ENCODE peak calls at places on chromosomes 1 and 21, in ten cellular contexts. One of them, this sample, is unnamed.

GRCh38 chr1:192256674-192257334 is 60.0 kb upstream of the RGS21 start:
- DNase-seq in activated naive CD4-positive, alpha-beta T cell: no peak
- DNase-seq in Kasumi-1: no peak
- DNase-seq in activated T-cell treated with anti-CD3 and anti-CD28 coated beads for 24 hours: no peak
- DNase-seq in stimulated activated CD4-positive, alpha-beta T cell treated with anti-CD3 and anti-CD28 coated beads, Interleukin-4, amount 100 ng/mL, for 24 hours: no peak
- DNase-seq in H54: no peak
- DNase-seq in Panc1: no peak
- DNase-seq in C1 segment of cervical spinal cord: no peak
- DNase-seq in EH: no peak
- DNase-seq in activated gamma-delta T cell treated with Interleukin-2 at 50 U/mL for 16 hours: no peak
- DNase-seq in this sample: no peak

GRCh38 chr1:154607084-154607747 is 770 bp downstream of the ADAR start:
- DNase-seq in activated naive CD4-positive, alpha-beta T cell: no peak
- DNase-seq in Kasumi-1: peak; percentile 28
- DNase-seq in activated T-cell treated with anti-CD3 and anti-CD28 coated beads for 24 hours: no peak
- DNase-seq in stimulated activated CD4-positive, alpha-beta T cell treated with anti-CD3 and anti-CD28 coated beads, Interleukin-4, amount 100 ng/mL, for 24 hours: no peak
- DNase-seq in H54: no peak
- DNase-seq in Panc1: no peak
- DNase-seq in C1 segment of cervical spinal cord: no peak
- DNase-seq in EH: peak; percentile 74
- DNase-seq in activated gamma-delta T cell treated with Interleukin-2 at 50 U/mL for 16 hours: peak; percentile 6
- DNase-seq in this sample: no peak

GRCh38 chr1:82451191-82451590 is 650.5 kb downstream of the ADGRL2 start:
- DNase-seq in activated naive CD4-positive, alpha-beta T cell: no peak
- DNase-seq in Kasumi-1: no peak
- DNase-seq in activated T-cell treated with anti-CD3 and anti-CD28 coated beads for 24 hours: no peak
- DNase-seq in stimulated activated CD4-positive, alpha-beta T cell treated with anti-CD3 and anti-CD28 coated beads, Interleukin-4, amount 100 ng/mL, for 24 hours: no peak
- DNase-seq in H54: no peak
- DNase-seq in Panc1: no peak
- DNase-seq in C1 segment of cervical spinal cord: no peak
- DNase-seq in EH: no peak
- DNase-seq in activated gamma-delta T cell treated with Interleukin-2 at 50 U/mL for 16 hours: no peak
- DNase-seq in this sample: no peak

GRCh38 chr1:190478193-190479007 is 736 bp upstream of the BRINP3 start:
- DNase-seq in activated naive CD4-positive, alpha-beta T cell: no peak
- DNase-seq in Kasumi-1: no peak
- DNase-seq in activated T-cell treated with anti-CD3 and anti-CD28 coated beads for 24 hours: no peak
- DNase-seq in stimulated activated CD4-positive, alpha-beta T cell treated with anti-CD3 and anti-CD28 coated beads, Interleukin-4, amount 100 ng/mL, for 24 hours: no peak
- DNase-seq in H54: no peak
- DNase-seq in Panc1: no peak
- DNase-seq in C1 segment of cervical spinal cord: no peak
- DNase-seq in EH: no peak
- DNase-seq in activated gamma-delta T cell treated with Interleukin-2 at 50 U/mL for 16 hours: no peak
- DNase-seq in this sample: no peak

GRCh38 chr1:44250113-44250781 is 37.0 kb downstream of the DMAP1 start:
- DNase-seq in activated naive CD4-positive, alpha-beta T cell: no peak
- DNase-seq in Kasumi-1: no peak
- DNase-seq in activated T-cell treated with anti-CD3 and anti-CD28 coated beads for 24 hours: no peak
- DNase-seq in stimulated activated CD4-positive, alpha-beta T cell treated with anti-CD3 and anti-CD28 coated beads, Interleukin-4, amount 100 ng/mL, for 24 hours: no peak
- DNase-seq in H54: no peak
- DNase-seq in Panc1: no peak
- DNase-seq in C1 segment of cervical spinal cord: no peak
- DNase-seq in EH: no peak
- DNase-seq in activated gamma-delta T cell treated with Interleukin-2 at 50 U/mL for 16 hours: no peak
- DNase-seq in this sample: no peak

GRCh38 chr1:31733389-31734219 is 29.8 kb upstream of the COL16A1 start:
- DNase-seq in activated naive CD4-positive, alpha-beta T cell: no peak
- DNase-seq in Kasumi-1: no peak
- DNase-seq in activated T-cell treated with anti-CD3 and anti-CD28 coated beads for 24 hours: no peak
- DNase-seq in stimulated activated CD4-positive, alpha-beta T cell treated with anti-CD3 and anti-CD28 coated beads, Interleukin-4, amount 100 ng/mL, for 24 hours: no peak
- DNase-seq in H54: no peak
- DNase-seq in Panc1: no peak
- DNase-seq in C1 segment of cervical spinal cord: no peak
- DNase-seq in EH: no peak
- DNase-seq in activated gamma-delta T cell treated with Interleukin-2 at 50 U/mL for 16 hours: no peak
- DNase-seq in this sample: no peak

GRCh38 chr1:200931776-200932175 is 37.1 kb downstream of the INAVA start:
- DNase-seq in activated naive CD4-positive, alpha-beta T cell: no peak
- DNase-seq in Kasumi-1: no peak
- DNase-seq in activated T-cell treated with anti-CD3 and anti-CD28 coated beads for 24 hours: no peak
- DNase-seq in stimulated activated CD4-positive, alpha-beta T cell treated with anti-CD3 and anti-CD28 coated beads, Interleukin-4, amount 100 ng/mL, for 24 hours: no peak
- DNase-seq in H54: no peak
- DNase-seq in Panc1: no peak
- DNase-seq in C1 segment of cervical spinal cord: no peak
- DNase-seq in EH: no peak
- DNase-seq in activated gamma-delta T cell treated with Interleukin-2 at 50 U/mL for 16 hours: no peak
- DNase-seq in this sample: no peak

GRCh38 chr1:155717041-155717440 is 28.1 kb downstream of the DAP3 start:
- DNase-seq in activated naive CD4-positive, alpha-beta T cell: no peak
- DNase-seq in Kasumi-1: no peak
- DNase-seq in activated T-cell treated with anti-CD3 and anti-CD28 coated beads for 24 hours: no peak
- DNase-seq in stimulated activated CD4-positive, alpha-beta T cell treated with anti-CD3 and anti-CD28 coated beads, Interleukin-4, amount 100 ng/mL, for 24 hours: no peak
- DNase-seq in H54: no peak
- DNase-seq in Panc1: no peak
- DNase-seq in C1 segment of cervical spinal cord: no peak
- DNase-seq in EH: no peak
- DNase-seq in activated gamma-delta T cell treated with Interleukin-2 at 50 U/mL for 16 hours: no peak
- DNase-seq in this sample: no peak

GRCh38 chr1:844472-845026 is 79.2 kb upstream of the SAMD11 start:
- DNase-seq in activated naive CD4-positive, alpha-beta T cell: no peak
- DNase-seq in Kasumi-1: no peak
- DNase-seq in activated T-cell treated with anti-CD3 and anti-CD28 coated beads for 24 hours: no peak
- DNase-seq in stimulated activated CD4-positive, alpha-beta T cell treated with anti-CD3 and anti-CD28 coated beads, Interleukin-4, amount 100 ng/mL, for 24 hours: peak; percentile 29
- DNase-seq in H54: no peak
- DNase-seq in Panc1: no peak
- DNase-seq in C1 segment of cervical spinal cord: no peak
- DNase-seq in EH: no peak
- DNase-seq in activated gamma-delta T cell treated with Interleukin-2 at 50 U/mL for 16 hours: peak; percentile 11
- DNase-seq in this sample: no peak

GRCh38 chr21:45887788-45888187 is 93.8 kb upstream of the COL6A1 start:
- DNase-seq in activated naive CD4-positive, alpha-beta T cell: no peak
- DNase-seq in Kasumi-1: no peak
- DNase-seq in activated T-cell treated with anti-CD3 and anti-CD28 coated beads for 24 hours: no peak
- DNase-seq in stimulated activated CD4-positive, alpha-beta T cell treated with anti-CD3 and anti-CD28 coated beads, Interleukin-4, amount 100 ng/mL, for 24 hours: no peak
- DNase-seq in H54: no peak
- DNase-seq in Panc1: no peak
- DNase-seq in C1 segment of cervical spinal cord: no peak
- DNase-seq in EH: no peak
- DNase-seq in activated gamma-delta T cell treated with Interleukin-2 at 50 U/mL for 16 hours: no peak
- DNase-seq in this sample: no peak

GRCh38 chr1:54716299-54717047 is 812 bp downstream of the TTC4 start:
- DNase-seq in activated naive CD4-positive, alpha-beta T cell: no peak
- DNase-seq in Kasumi-1: no peak
- DNase-seq in activated T-cell treated with anti-CD3 and anti-CD28 coated beads for 24 hours: no peak
- DNase-seq in stimulated activated CD4-positive, alpha-beta T cell treated with anti-CD3 and anti-CD28 coated beads, Interleukin-4, amount 100 ng/mL, for 24 hours: peak; percentile 31
- DNase-seq in H54: peak; percentile 24
- DNase-seq in Panc1: peak; percentile 4
- DNase-seq in C1 segment of cervical spinal cord: no peak
- DNase-seq in EH: peak; percentile 60
- DNase-seq in activated gamma-delta T cell treated with Interleukin-2 at 50 U/mL for 16 hours: no peak
- DNase-seq in this sample: peak; percentile 17

GRCh38 chr1:161114556-161114955 is 3.3 kb downstream of the PFDN2 start:
- DNase-seq in activated naive CD4-positive, alpha-beta T cell: no peak
- DNase-seq in Kasumi-1: no peak
- DNase-seq in activated T-cell treated with anti-CD3 and anti-CD28 coated beads for 24 hours: no peak
- DNase-seq in stimulated activated CD4-positive, alpha-beta T cell treated with anti-CD3 and anti-CD28 coated beads, Interleukin-4, amount 100 ng/mL, for 24 hours: no peak
- DNase-seq in H54: no peak
- DNase-seq in Panc1: no peak
- DNase-seq in C1 segment of cervical spinal cord: no peak
- DNase-seq in EH: no peak
- DNase-seq in activated gamma-delta T cell treated with Interleukin-2 at 50 U/mL for 16 hours: no peak
- DNase-seq in this sample: no peak